ENCODE peak calls at places on chromosomes 11 and 22, in nine cellular contexts. H is thyroid gland, K is right cardiac atrium, O is neural progenitor cell, V is left ventricle myocardium inferior, S is lower lobe of right lung, P is adipocyte, R is adrenal gland, M is right lobe of liver. D is an unnamed sample. For H3K4me1, the result is how much of the 10 kb centered on the place peaks cover.

GRCh38 chr11:44311339-44312261 is 1.7 kb upstream of the ALX4 start:
- DNase-seq in H (no peak), K (no peak), O (no peak), V (no peak), S (no peak), P (no peak), R (no peak), M (no peak), D (no peak)

GRCh38 chr11:59787816-59788215 is 22.8 kb downstream of the MRPL16 start:
- DNase-seq in H (no peak), K (no peak), O (no peak), V (no peak), S (no peak), P (peak), R (no peak), M (no peak), D (no peak)

GRCh38 chr11:64245401-64245796 is 1.3 kb downstream of the PPP1R14B start:
- DNase-seq in H (peak), K (peak), O (no peak), V (no peak), S (no peak), P (no peak), R (peak), M (no peak), D (no peak)

GRCh38 chr11:29173660-29174062 is 843.2 kb downstream of the KCNA4 start:
- DNase-seq in H (no peak), K (no peak), O (no peak), V (no peak), S (no peak), P (peak), R (no peak), M (no peak), D (no peak)

GRCh38 chr11:134412508-134413333 is 679 bp upstream of the B3GAT1 start:
- DNase-seq in H (peak), K (no peak), O (peak), V (no peak), S (no peak), P (peak), R (no peak), M (peak), D (no peak)

GRCh38 chr11:73314121-73314948 is 6.3 kb downstream of the ARHGEF17 start:
- DNase-seq in H (peak), K (peak), O (peak), V (peak), S (peak), P (peak), R (no peak), M (no peak), D (peak)

GRCh38 chr22:32985899-32986772 is 72.0 kb downstream of the SYN3 start:
- DNase-seq in H (peak), K (peak), O (peak), V (peak), S (peak), P (peak), R (peak), M (peak), D (no peak)

GRCh38 chr11:86519064-86519911 is 144.6 kb downstream of the CCDC81 start:
- DNase-seq in H (peak), K (no peak), O (no peak), V (no peak), S (no peak), P (peak), R (no peak), M (no peak), D (no peak)

GRCh38 chr11:61362542-61362875 is 335 bp downstream of the TMEM138 start:
- DNase-seq in H (peak), K (no peak), O (no peak), V (no peak), S (no peak), P (peak), R (no peak), M (no peak), D (no peak)

GRCh38 chr22:48268771-48269552 is 1506.5 kb downstream of the TBC1D22A start:
- DNase-seq in H (no peak), K (no peak), O (no peak), V (no peak), S (peak), P (no peak), R (no peak), M (no peak), D (peak)

GRCh38 chr11:63767415-63768231 is 952 bp downstream of the ZFTA start:
- DNase-seq in H (peak), K (peak), O (peak), V (peak), S (peak), P (peak), R (peak), M (peak), D (peak)

GRCh38 chr11:122923302-122923701 is 40.7 kb downstream of the JHY start:
- DNase-seq in H (no peak), K (no peak), O (no peak), V (no peak), S (no peak), P (no peak), R (no peak), M (no peak), D (no peak)

GRCh38 chr11:105553015-105553414 is 56.9 kb upstream of the GRIA4 start:
- DNase-seq in H (no peak), K (no peak), O (no peak), V (no peak), S (no peak), P (no peak), R (no peak), M (no peak), D (no peak)

GRCh38 chr11:12721816-12722604 is 47.8 kb downstream of the TEAD1 start:
- DNase-seq in H (no peak), K (no peak), O (no peak), V (no peak), S (no peak), P (no peak), R (no peak), M (no peak), D (no peak)

GRCh38 chr11:123129920-123130319 is 65.1 kb downstream of the CLMP start:
- DNase-seq in H (no peak), K (no peak), O (no peak), V (no peak), S (no peak), P (peak), R (no peak), M (no peak), D (no peak)

GRCh38 chr22:19706661-19707151 is 7.6 kb upstream of the SEPTIN5 start:
- DNase-seq in H (no peak), K (no peak), O (no peak), V (no peak), S (no peak), P (no peak), R (no peak), M (no peak), D (no peak)

GRCh38 chr11:3905080-3905953 is 49.9 kb downstream of the STIM1 start:
- DNase-seq in H (peak), K (no peak), O (peak), V (no peak), S (peak), P (peak), R (no peak), M (no peak), D (no peak)

GRCh38 chr22:28154856-28155255 is 235.8 kb upstream of the PITPNB start:
- DNase-seq in H (no peak), K (no peak), O (no peak), V (no peak), S (no peak), P (no peak), R (no peak), M (no peak), D (no peak)

GRCh38 chr11:6022954-6023353 is 7.6 kb downstream of the OR56A1 start:
- DNase-seq in H (no peak), K (no peak), O (peak), V (no peak), S (no peak), P (peak), R (peak), M (no peak), D (no peak)

GRCh38 chr11:1906146-1906545 is 13.4 kb upstream of the TNNT3 start:
- DNase-seq in H (no peak), K (no peak), O (no peak), V (no peak), S (no peak), P (no peak), R (no peak), M (no peak), D (no peak)

GRCh38 chr11:132373405-132374141 is 1003.2 kb downstream of the NTM start:
- DNase-seq in H (no peak), K (no peak), O (no peak), V (no peak), S (no peak), P (no peak), R (no peak), M (no peak), D (no peak)

GRCh38 chr11:132379540-132379939 is 1009.1 kb downstream of the NTM start:
- DNase-seq in H (no peak), K (no peak), O (no peak), V (no peak), S (no peak), P (no peak), R (no peak), M (no peak), D (no peak)
- H3K4me1 ChIP-seq in H (under half), K (under half), O (under half), V (under half), S (under half), P (under half), R (under half), M (under half), D (under half)

DNA sequence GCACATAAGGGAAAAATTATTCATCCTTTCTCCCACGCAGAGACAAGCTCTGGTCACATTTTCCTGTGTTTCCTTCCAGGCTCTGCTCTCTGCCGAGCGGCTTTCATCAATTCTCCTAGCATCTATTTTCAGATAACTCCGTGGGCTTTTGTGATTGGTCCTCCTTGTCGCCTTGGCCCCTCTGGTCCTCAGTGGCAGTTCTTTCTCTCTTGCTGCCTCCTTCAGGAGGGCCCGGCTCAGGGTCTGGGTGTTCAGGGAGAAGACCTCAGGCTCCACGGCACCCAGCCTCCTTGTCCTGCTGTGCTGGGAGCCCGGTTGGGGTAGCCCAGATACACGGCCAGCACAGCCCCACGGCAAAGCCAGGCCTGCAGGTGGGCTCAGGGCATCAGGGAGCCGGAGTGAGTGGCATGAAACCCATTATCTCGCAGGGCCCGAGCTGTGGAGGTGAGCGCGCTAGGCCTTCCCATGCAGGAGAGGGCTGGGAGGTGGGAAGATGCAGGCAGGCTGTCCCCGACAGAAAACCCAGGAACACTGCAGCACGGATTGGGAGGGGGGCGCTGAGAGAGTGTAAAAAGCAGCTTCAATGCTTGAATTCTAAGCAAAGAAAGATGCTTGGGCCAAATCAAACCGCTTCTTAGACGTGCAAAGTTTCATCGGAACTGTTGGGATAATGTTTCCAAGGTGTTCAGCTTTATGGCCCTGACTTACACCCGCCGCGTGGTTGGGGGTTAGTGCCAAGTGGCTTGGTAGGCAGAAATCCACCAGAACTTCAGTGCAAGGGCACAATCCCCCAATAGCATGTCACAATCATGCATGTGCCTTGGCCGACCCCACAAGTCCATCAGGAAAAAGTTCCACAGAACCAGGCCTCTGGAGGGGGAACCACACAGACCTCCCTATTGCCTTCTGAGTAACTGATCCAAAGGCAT is 81.9 kb upstream of the WNT7B start:
- DNase-seq in H (no peak), K (peak), O (no peak), V (peak), S (peak), P (peak), R (no peak), M (peak), D (peak)
- H3K4me1 ChIP-seq in H (half or more), K (under half), O (under half), V (half or more), S (half or more), P (half or more), R (half or more), M (under half), D (half or more)

GRCh38 chr11:93738647-93739081 is 2.6 kb downstream of the TAF1D start:
- DNase-seq in H (no peak), K (no peak), O (peak), V (no peak), S (no peak), P (no peak), R (no peak), M (no peak), D (no peak)
- H3K4me1 ChIP-seq in H (under half), K (under half), O (under half), V (half or more), S (half or more), P (half or more), R (half or more), M (under half), D (half or more)

DNA sequence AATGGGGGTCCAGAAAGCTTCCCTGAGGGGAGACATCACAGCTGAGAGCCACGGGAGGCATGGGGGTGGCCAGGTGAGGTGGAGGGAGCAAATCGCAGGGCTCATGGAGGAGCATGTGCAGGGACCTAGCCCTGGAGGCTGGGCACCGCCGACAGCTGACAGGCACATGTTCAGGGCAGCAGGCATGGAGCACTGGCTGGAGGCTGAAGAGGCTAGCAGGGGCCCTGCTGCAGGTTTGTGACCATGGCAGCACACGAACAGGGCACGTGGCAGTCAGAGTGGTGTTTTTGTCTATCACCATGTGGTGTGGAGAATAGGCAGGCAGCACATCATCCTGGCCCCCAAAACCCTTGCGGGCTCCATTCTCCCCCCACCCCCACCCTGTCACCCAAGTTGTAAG is 10.1 kb upstream of the CDC42EP2 start:
- DNase-seq in H (no peak), K (no peak), O (no peak), V (no peak), S (no peak), P (no peak), R (no peak), M (no peak), D (no peak)
- H3K4me1 ChIP-seq in H (half or more), K (under half), O (under half), V (under half), S (under half), P (under half), R (under half), M (under half), D (under half)

GRCh38 chr11:17354070-17354924 is 2.7 kb downstream of the NCR3LG1 start:
- DNase-seq in H (peak), K (no peak), O (peak), V (no peak), S (no peak), P (peak), R (peak), M (no peak), D (no peak)
- H3K4me1 ChIP-seq in H (under half), K (under half), O (under half), V (under half), S (under half), P (under half), R (under half), M (under half), D (under half)